ENCODE peak calls at places on chromosome 10, in seven cellular contexts. P, K, F, L, V, Q and R are unnamed samples.

GRCh38 chr10:66651308-66652082 is 274.3 kb upstream of the LRRTM3 start:
- DNase-seq in P (no peak), Q (no peak), L (no peak), F (no peak), V (no peak), K (no peak), R (no peak)

GRCh38 chr10:121154846-121155245 is 303.7 kb downstream of the WDR11 start:
- DNase-seq in V (no peak), F (no peak), K (no peak), Q (peak), L (no peak), P (no peak), R (no peak)

GRCh38 chr10:93413252-93413689 is 68.9 kb downstream of the MYOF start:
- DNase-seq in V (no peak), L (no peak), Q (no peak), P (no peak), K (no peak), F (no peak), R (no peak)

GRCh38 chr10:88270871-88271713 is 312.0 kb downstream of the RNLS start:
- DNase-seq in K (no peak), L (no peak), P (no peak), V (peak), F (peak), Q (no peak), R (peak)

GRCh38 chr10:8437896-8438295 is 383.4 kb downstream of the GATA3 start:
- DNase-seq in P (no peak), V (no peak), Q (no peak), K (no peak), F (no peak), L (no peak), R (no peak)

GRCh38 chr10:6912424-6912823 is 332.3 kb upstream of the PRKCQ start:
- DNase-seq in P (no peak), Q (no peak), K (no peak), F (peak), L (no peak), V (no peak), R (no peak)

GRCh38 chr10:118342638-118343020 is 505 bp upstream of the FAM204A start:
- DNase-seq in L (peak), K (no peak), Q (no peak), P (no peak), V (no peak), F (no peak), R (no peak)

GRCh38 chr10:131854579-131855335 is 46.1 kb upstream of the PPP2R2D start:
- DNase-seq in V (no peak), L (peak), F (no peak), K (no peak), Q (no peak), P (no peak), R (no peak)

GRCh38 chr10:124624875-124625274 is 119.3 kb downstream of the FAM53B start:
- DNase-seq in K (no peak), L (no peak), P (no peak), F (no peak), Q (no peak), V (no peak), R (no peak)

GRCh38 chr10:35399414-35400009 is 63.2 kb downstream of the CCNY start:
- DNase-seq in V (no peak), K (no peak), P (no peak), L (peak), F (no peak), Q (no peak), R (no peak)

GRCh38 chr10:100204370-100204769 is 18.5 kb upstream of the ERLIN1 start:
- DNase-seq in L (no peak), Q (no peak), K (no peak), P (no peak), V (no peak), F (no peak), R (no peak)

GRCh38 chr10:124332426-124332825 is 86.3 kb downstream of the OAT start:
- DNase-seq in F (no peak), K (no peak), P (no peak), L (no peak), V (no peak), Q (no peak), R (no peak)

GRCh38 chr10:89869180-89869579 is 167.8 kb downstream of the KIF20B start:
- DNase-seq in F (no peak), K (no peak), P (no peak), Q (no peak), L (no peak), V (no peak), R (no peak)